ENCODE peak calls at places on chromosome 10, in ten cellular contexts. V is AG08395; F is neural crest cell; Y is CD4-positive, alpha-beta T cell; W is lung microvascular endothelial cell; X is activated T-cell treated with anti-CD3 and anti-CD28 coated beads for 24 hours; M is LHCN-M2; A is activated CD4-positive, alpha-beta T cell treated with anti-CD3 and anti-CD28 coated beads, Interleukin-2, amount 50 U/mL, for 48 hours; J is KBM-7; Q is SJSA1. C is an unnamed sample.

GRCh38 chr10:110636932-110637557 is 7.1 kb upstream of the RBM20 start:
- DNase-seq in V (no peak), F (no peak), Y (no peak), W (no peak), X (no peak), M (no peak), A (no peak), J (no peak), Q (no peak), C (peak)

GRCh38 chr10:44963772-44964633 is 4.4 kb downstream of the RASSF4 start:
- DNase-seq in V (no peak), F (peak), Y (no peak), W (no peak), X (no peak), M (peak), A (no peak), J (peak), Q (peak), C (no peak)

GRCh38 chr10:101919026-101919784 is 75.6 kb upstream of the KCNIP2 start:
- DNase-seq in V (no peak), F (no peak), Y (no peak), W (no peak), X (no peak), M (no peak), A (no peak), J (no peak), Q (no peak), C (no peak)

GRCh38 chr10:77247076-77247561 is 390.5 kb downstream of the KCNMA1 start:
- DNase-seq in V (no peak), F (no peak), Y (no peak), W (no peak), X (no peak), M (no peak), A (no peak), J (no peak), Q (no peak), C (peak)

GRCh38 chr10:84140036-84140379 is 699 bp downstream of the GHITM start:
- DNase-seq in V (peak), F (no peak), Y (no peak), W (peak), X (no peak), M (peak), A (no peak), J (no peak), Q (no peak), C (no peak)

GRCh38 chr10:121442086-121442485 is 156.2 kb downstream of the FGFR2 start:
- DNase-seq in V (no peak), F (no peak), Y (no peak), W (no peak), X (no peak), M (no peak), A (no peak), J (no peak), Q (no peak), C (no peak)

GRCh38 chr10:101466016-101466912 is 112.3 kb downstream of the BTRC start:
- DNase-seq in V (no peak), F (no peak), Y (no peak), W (no peak), X (no peak), M (no peak), A (no peak), J (no peak), Q (no peak), C (peak)

GRCh38 chr10:76430330-76430729 is 998.9 kb downstream of the LRMDA start:
- DNase-seq in V (peak), F (no peak), Y (no peak), W (no peak), X (no peak), M (peak), A (no peak), J (no peak), Q (no peak), C (no peak)

GRCh38 chr10:13219685-13220670 is 14.2 kb downstream of the UCMA start:
- DNase-seq in V (peak), F (no peak), Y (no peak), W (peak), X (no peak), M (peak), A (no peak), J (peak), Q (no peak), C (no peak)

GRCh38 chr10:99993994-99994689 is 15.6 kb downstream of the DNMBP start:
- DNase-seq in V (peak), F (no peak), Y (peak), W (peak), X (peak), M (peak), A (peak), J (peak), Q (peak), C (peak)

GRCh38 chr10:35306852-35307251 is 29.5 kb upstream of the CCNY start:
- DNase-seq in V (no peak), F (no peak), Y (no peak), W (peak), X (no peak), M (no peak), A (no peak), J (no peak), Q (peak), C (no peak)

GRCh38 chr10:47276071-47276470 is 23.9 kb upstream of the GDF10 start:
- DNase-seq in V (no peak), F (no peak), Y (no peak), W (no peak), X (no peak), M (no peak), A (no peak), J (no peak), Q (no peak), C (no peak)

GRCh38 chr10:118488710-118489497 is 106.5 kb downstream of the PRLHR start:
- DNase-seq in V (no peak), F (no peak), Y (no peak), W (no peak), X (no peak), M (no peak), A (no peak), J (no peak), Q (no peak), C (no peak)

GRCh38 chr10:34575882-34576281 is 239.2 kb downstream of the PARD3 start:
- DNase-seq in V (peak), F (no peak), Y (no peak), W (no peak), X (no peak), M (peak), A (no peak), J (no peak), Q (no peak), C (no peak)

GRCh38 chr10:45566415-45566814 is 106.2 kb downstream of the ZFAND4 start:
- DNase-seq in V (no peak), F (no peak), Y (no peak), W (no peak), X (no peak), M (no peak), A (no peak), J (no peak), Q (no peak), C (no peak)

GRCh38 chr10:110566472-110567200 is 859 bp upstream of the SMC3 start:
- DNase-seq in V (peak), F (no peak), Y (no peak), W (no peak), X (no peak), M (no peak), A (no peak), J (no peak), Q (peak), C (peak)

GRCh38 chr10:125531470-125531869 is 151.5 kb downstream of the TEX36 start:
- DNase-seq in V (no peak), F (no peak), Y (no peak), W (no peak), X (no peak), M (peak), A (no peak), J (no peak), Q (no peak), C (no peak)

GRCh38 chr10:72079356-72079755 is 9.0 kb downstream of the SPOCK2 start:
- DNase-seq in V (no peak), F (no peak), Y (peak), W (no peak), X (peak), M (no peak), A (no peak), J (no peak), Q (no peak), C (peak)

GRCh38 chr10:12344375-12345110 is 4.8 kb upstream of the CAMK1D start:
- DNase-seq in V (no peak), F (no peak), Y (no peak), W (no peak), X (no peak), M (peak), A (no peak), J (no peak), Q (no peak), C (no peak)

GRCh38 chr10:50572017-50572491 is 51.7 kb downstream of the SGMS1 start:
- DNase-seq in V (no peak), F (no peak), Y (no peak), W (no peak), X (no peak), M (no peak), A (no peak), J (no peak), Q (no peak), C (no peak)

GRCh38 chr10:48548531-48549135 is 56.2 kb downstream of the ARHGAP22 start:
- DNase-seq in V (no peak), F (no peak), Y (no peak), W (no peak), X (no peak), M (no peak), A (no peak), J (no peak), Q (no peak), C (no peak)

GRCh38 chr10:30121401-30121800 is 62.0 kb upstream of the JCAD start:
- DNase-seq in V (no peak), F (no peak), Y (no peak), W (no peak), X (no peak), M (no peak), A (no peak), J (no peak), Q (no peak), C (no peak)

GRCh38 chr10:89074120-89074519 is 83.5 kb downstream of the FAS start:
- DNase-seq in V (no peak), F (no peak), Y (no peak), W (peak), X (no peak), M (peak), A (no peak), J (no peak), Q (no peak), C (no peak)

GRCh38 chr10:63219749-63220148 is 86.6 kb downstream of the NRBF2 start:
- DNase-seq in V (no peak), F (no peak), Y (no peak), W (no peak), X (no peak), M (no peak), A (no peak), J (no peak), Q (no peak), C (no peak)

GRCh38 chr10:85642421-85643170 is 724.0 kb downstream of the GRID1 start:
- DNase-seq in V (peak), F (no peak), Y (no peak), W (peak), X (no peak), M (no peak), A (no peak), J (peak), Q (peak), C (peak)

GRCh38 chr10:116708386-116708785 is 34.0 kb downstream of the HSPA12A start:
- DNase-seq in V (peak), F (no peak), Y (no peak), W (no peak), X (no peak), M (peak), A (no peak), J (no peak), Q (no peak), C (no peak)

GRCh38 chr10:119459681-119460340 is 82.7 kb downstream of the RGS10 start:
- DNase-seq in V (no peak), F (no peak), Y (no peak), W (no peak), X (no peak), M (no peak), A (no peak), J (no peak), Q (no peak), C (no peak)

GRCh38 chr10:125473138-125473793 is 209.7 kb downstream of the TEX36 start:
- DNase-seq in V (no peak), F (no peak), Y (no peak), W (no peak), X (no peak), M (no peak), A (no peak), J (no peak), Q (no peak), C (no peak)

GRCh38 chr10:95333997-95334792 is 43.4 kb upstream of the PDLIM1 start:
- DNase-seq in V (peak), F (no peak), Y (no peak), W (peak), X (no peak), M (peak), A (no peak), J (no peak), Q (peak), C (no peak)

GRCh38 chr10:63217120-63217605 is 84.0 kb downstream of the NRBF2 start:
- DNase-seq in V (peak), F (no peak), Y (no peak), W (peak), X (no peak), M (peak), A (no peak), J (peak), Q (no peak), C (peak)

GRCh38 chr10:78515037-78515872 is 481.6 kb downstream of the RPS24 start:
- DNase-seq in V (peak), F (no peak), Y (no peak), W (no peak), X (no peak), M (peak), A (no peak), J (no peak), Q (peak), C (no peak)

GRCh38 chr10:69819713-69820506 is 18.2 kb downstream of the COL13A1 start:
- DNase-seq in V (peak), F (no peak), Y (no peak), W (peak), X (no peak), M (peak), A (no peak), J (no peak), Q (peak), C (no peak)

GRCh38 chr10:104589871-104590270 is 51.2 kb upstream of the SORCS3 start:
- DNase-seq in V (peak), F (no peak), Y (no peak), W (no peak), X (no peak), M (peak), A (no peak), J (no peak), Q (no peak), C (peak)

GRCh38 chr10:84261236-84261635 is 16.4 kb downstream of the RGR start:
- DNase-seq in V (no peak), F (no peak), Y (no peak), W (no peak), X (no peak), M (no peak), A (no peak), J (no peak), Q (peak), C (no peak)

GRCh38 chr10:116538461-116538860 is 7.3 kb upstream of the PNLIP start:
- DNase-seq in V (no peak), F (no peak), Y (no peak), W (no peak), X (no peak), M (peak), A (no peak), J (no peak), Q (no peak), C (no peak)

GRCh38 chr10:28690545-28690944 is 13.2 kb downstream of the BAMBI start:
- DNase-seq in V (no peak), F (no peak), Y (no peak), W (no peak), X (no peak), M (no peak), A (no peak), J (no peak), Q (no peak), C (no peak)

GRCh38 chr10:71271626-71272025 is 47.4 kb upstream of the SLC29A3 start:
- DNase-seq in V (no peak), F (no peak), Y (no peak), W (peak), X (no peak), M (no peak), A (no peak), J (no peak), Q (no peak), C (no peak)

C was measured in A673.